ENCODE peak calls at places on chromosomes 2 and 18, in seven cellular contexts. V, D, X, K, T, N and I are unnamed samples.

GRCh38 chr2:71455741-71456569 is 2.6 kb downstream of the DYSF start:
- DNase-seq in N (peak), T (peak), K (no peak), D (no peak), X (no peak), V (no peak), I (no peak)

GRCh38 chr2:1162768-1163584 is 212.3 kb downstream of the SNTG2 start:
- DNase-seq in D (no peak), V (no peak), K (no peak), N (no peak), X (no peak), T (no peak), I (no peak)

GRCh38 chr2:37643102-37644078 is 28.1 kb downstream of the CDC42EP3 start:
- DNase-seq in V (no peak), D (no peak), K (no peak), N (no peak), X (no peak), T (no peak), I (no peak)

GRCh38 chr18:76232813-76233212 is 262.2 kb downstream of the ZNF516 start:
- DNase-seq in D (no peak), V (no peak), T (no peak), X (no peak), N (no peak), K (no peak), I (no peak)

GRCh38 chr2:121501070-121501469 is 29.6 kb upstream of the RNU4ATAC start:
- DNase-seq in T (no peak), V (no peak), X (no peak), K (peak), D (peak), N (peak), I (no peak)

GRCh38 chr2:36277146-36277808 is 78.3 kb upstream of the CRIM1 start:
- DNase-seq in X (no peak), T (no peak), N (no peak), K (no peak), D (peak), V (no peak), I (no peak)

GRCh38 chr2:133209325-133209724 is 358.9 kb downstream of the NCKAP5 start:
- DNase-seq in N (no peak), D (no peak), X (no peak), V (no peak), T (no peak), K (no peak), I (no peak)

GRCh38 chr2:95269036-95269680 is 5.1 kb upstream of the PROM2 start:
- DNase-seq in D (no peak), K (no peak), V (no peak), T (no peak), X (no peak), N (no peak), I (no peak)

GRCh38 chr2:74373189-74373588 is 6.9 kb downstream of the DCTN1 start:
- DNase-seq in T (no peak), K (no peak), X (peak), D (peak), N (no peak), V (no peak), I (no peak)

GRCh38 chr18:37567994-37568359 is 2.4 kb upstream of the CELF4 start:
- DNase-seq in D (no peak), X (no peak), T (no peak), N (no peak), V (no peak), K (no peak), I (no peak)

GRCh38 chr2:56449449-56449860 is 265.7 kb downstream of the CCDC85A start:
- DNase-seq in D (no peak), K (no peak), N (no peak), T (no peak), V (no peak), X (no peak), I (no peak)

GRCh38 chr2:165428996-165429395 is 40.5 kb upstream of the CSRNP3 start:
- DNase-seq in K (no peak), N (no peak), V (no peak), T (no peak), X (no peak), D (no peak), I (no peak)

GRCh38 chr18:6569813-6570212 is 155.1 kb upstream of the L3MBTL4 start:
- DNase-seq in T (no peak), V (no peak), N (no peak), K (no peak), X (no peak), D (no peak), I (no peak)

GRCh38 chr18:68725341-68725740 is 10.4 kb upstream of the TMX3 start:
- DNase-seq in D (no peak), N (no peak), K (no peak), T (no peak), V (no peak), X (no peak), I (no peak)

GRCh38 chr2:36857713-36858112 is 108.6 kb downstream of the STRN start:
- DNase-seq in X (no peak), T (no peak), V (no peak), K (no peak), D (no peak), N (no peak), I (no peak)

DNA sequence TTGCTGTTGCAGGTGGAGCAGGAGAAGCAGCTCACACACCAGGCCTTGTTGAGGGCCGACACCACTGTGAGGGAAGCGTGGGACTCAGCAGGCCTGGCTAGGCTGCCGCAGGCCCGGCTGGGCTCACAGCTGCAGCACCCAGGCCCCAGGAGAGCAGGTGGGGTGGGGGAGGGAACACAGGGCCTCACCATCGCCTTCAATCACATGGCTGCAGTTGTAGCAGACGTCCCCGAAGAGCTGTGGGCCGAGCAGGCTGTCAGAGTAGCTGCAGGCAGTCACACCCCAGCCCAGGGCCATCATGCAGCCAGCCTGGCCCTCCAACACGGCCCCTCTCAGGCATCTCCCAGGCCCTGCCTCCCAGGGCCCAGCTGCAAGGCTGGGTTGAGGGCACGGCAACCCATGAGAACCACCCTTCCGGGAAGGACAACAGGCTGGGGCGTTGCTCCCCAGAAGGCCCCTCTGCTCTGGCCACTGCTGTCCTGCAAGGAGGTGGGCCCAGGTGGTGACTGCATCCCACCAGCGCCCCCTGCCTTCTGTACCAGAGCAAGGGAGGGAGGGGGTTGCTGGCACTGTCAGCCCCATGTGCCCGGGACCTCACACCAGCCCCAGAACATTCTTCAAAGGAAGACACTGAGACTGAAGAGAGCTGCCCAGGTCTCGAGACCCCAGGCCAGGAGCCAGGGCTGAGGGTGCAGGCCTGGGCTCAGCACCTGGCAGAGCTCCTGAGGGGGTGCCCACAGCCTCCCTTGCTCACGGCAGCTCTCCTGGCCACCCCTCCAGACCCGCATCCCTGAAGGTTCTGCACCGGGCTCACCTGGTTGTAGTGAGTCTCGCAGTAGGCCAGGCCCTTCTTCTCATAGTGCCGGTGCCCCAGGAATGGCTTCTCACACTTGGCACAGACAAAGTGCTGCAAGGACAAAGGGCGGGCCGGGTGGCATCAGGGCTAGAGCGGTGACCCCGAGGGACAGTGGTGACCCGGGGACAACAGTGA is 5.6 kb upstream of the GPR17 start:
- DNase-seq in K (peak), X (no peak), V (no peak), N (peak), D (no peak), T (peak), I (no peak)
- TF ChIP-seq CTCF in K (peak), X (no peak), V (no peak), N (no peak), D (peak), T (peak), I (peak)

DNA sequence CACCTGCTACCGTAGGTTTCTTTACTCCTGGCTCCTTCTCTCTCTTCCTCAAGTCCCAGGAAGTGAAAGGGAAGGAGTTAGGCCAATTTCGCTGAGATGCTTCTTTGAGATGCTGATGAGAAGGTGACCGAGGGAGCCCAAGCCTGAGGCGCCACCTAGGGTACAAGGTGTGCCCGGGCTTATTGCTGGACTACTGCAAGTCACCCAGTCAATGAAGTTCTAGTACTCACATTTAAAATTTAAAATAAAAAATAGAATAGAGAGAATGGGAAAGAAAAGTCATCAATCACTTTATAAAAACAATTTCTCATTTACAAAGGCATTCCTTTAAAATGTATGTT is 45.3 kb downstream of the ACAA2 start:
- DNase-seq in X (peak), D (peak), T (peak), V (no peak), N (no peak), K (no peak), I (peak)
- TF ChIP-seq CTCF in X (no peak), D (peak), T (peak), V (peak), N (no peak), K (peak), I (peak)

GRCh38 chr2:172429351-172429968 is 2.1 kb downstream of the ITGA6 start:
- DNase-seq in K (no peak), X (no peak), T (no peak), D (no peak), V (no peak), N (no peak), I (no peak)
- TF ChIP-seq CTCF in K (no peak), X (no peak), T (no peak), D (no peak), V (no peak), N (no peak), I (peak)

GRCh38 chr2:3736112-3736511 is 32.7 kb downstream of the DCDC2C start:
- DNase-seq in X (no peak), V (no peak), T (no peak), K (no peak), D (no peak), N (no peak), I (no peak)

GRCh38 chr2:3739313-3739712 is 35.9 kb downstream of the DCDC2C start:
- DNase-seq in K (no peak), T (no peak), N (no peak), V (no peak), X (no peak), D (no peak), I (no peak)

GRCh38 chr2:3741372-3741771 is 38.0 kb downstream of the DCDC2C start:
- DNase-seq in X (no peak), N (no peak), K (no peak), T (no peak), V (no peak), D (no peak), I (no peak)

GRCh38 chr2:3737128-3737527 is 33.8 kb downstream of the DCDC2C start:
- DNase-seq in N (no peak), X (no peak), D (no peak), T (no peak), V (no peak), K (no peak), I (no peak)

DNA sequence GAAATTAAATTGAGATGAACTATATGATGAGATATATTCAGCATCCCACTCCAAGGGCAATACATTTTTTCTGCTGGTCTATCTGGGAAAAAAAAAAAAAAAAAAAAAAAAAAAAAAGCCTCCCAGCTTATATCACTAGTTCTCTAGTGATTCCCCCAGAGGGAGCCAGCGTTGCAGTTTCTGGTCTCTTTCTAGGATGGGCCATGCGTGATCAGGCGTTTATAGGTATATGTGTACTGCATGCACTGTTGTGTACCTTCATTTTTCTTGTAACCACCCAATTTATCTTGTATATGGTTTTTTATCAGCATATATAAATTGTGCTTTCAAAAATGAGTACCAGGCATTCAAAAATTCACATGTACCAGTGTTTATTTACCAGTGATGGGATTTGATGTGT is 35.1 kb downstream of the DCDC2C start:
- DNase-seq in D (peak), K (peak), X (no peak), V (no peak), T (peak), N (peak), I (peak)
- TF ChIP-seq CTCF in D (peak), K (no peak), X (no peak), V (no peak), T (peak), N (no peak), I (peak)

GRCh38 chr2:242056026-242056425 is 186.5 kb downstream of the RTP5 start:
- DNase-seq in T (no peak), N (no peak), V (no peak), D (no peak), X (no peak), K (no peak), I (no peak)
- TF ChIP-seq CTCF in T (no peak), N (no peak), V (no peak), D (no peak), X (no peak), K (no peak), I (no peak)

GRCh38 chr2:142170847-142171246 is 40.0 kb upstream of the LRP1B start:
- DNase-seq in T (no peak), N (no peak), V (no peak), X (no peak), K (no peak), D (no peak), I (no peak)

GRCh38 chr2:142165790-142166189 is 35.0 kb upstream of the LRP1B start:
- DNase-seq in T (peak), K (peak), V (no peak), N (peak), X (no peak), D (peak), I (no peak)
- TF ChIP-seq CTCF in T (peak), K (peak), V (no peak), N (peak), X (no peak), D (peak), I (peak)

GRCh38 chr2:236178921-236179652 is 10.9 kb upstream of the GBX2 start:
- DNase-seq in K (no peak), T (no peak), V (no peak), X (no peak), N (peak), D (no peak), I (no peak)

GRCh38 chr2:236179653-236180500 is 11.7 kb upstream of the GBX2 start:
- DNase-seq in K (no peak), T (no peak), V (no peak), D (peak), X (no peak), N (no peak), I (no peak)

GRCh38 chr2:236177604-236177966 is 9.4 kb upstream of the GBX2 start:
- DNase-seq in T (peak), K (peak), N (peak), X (no peak), V (no peak), D (peak), I (peak)

GRCh38 chr2:236176951-236177350 is 8.8 kb upstream of the GBX2 start:
- DNase-seq in D (no peak), V (no peak), X (no peak), N (no peak), T (no peak), K (no peak), I (no peak)

GRCh38 chr2:236177967-236178909 is 10.1 kb upstream of the GBX2 start:
- DNase-seq in K (peak), X (no peak), T (peak), N (peak), V (peak), D (peak), I (peak)
- TF ChIP-seq CTCF in K (peak), X (peak), T (peak), N (peak), V (peak), D (peak), I (peak)